ENCODE peak calls at places on chromosomes 11 and 22, in six cellular contexts. One of them, this sample, is unnamed.

GRCh38 chr11:43505171-43505570 is 146.5 kb downstream of the TTC17 start:
- DNase-seq in tibial nerve: no peak
- DNase-seq in H1: no peak
- DNase-seq in BJ: no peak
- DNase-seq in cardiac fibroblast: no peak
- DNase-seq in RWPE1: no peak
- DNase-seq in this sample: no peak

GRCh38 chr11:44903518-44903917 is 47.2 kb downstream of the TP53I11 start:
- DNase-seq in tibial nerve: no peak
- DNase-seq in H1: no peak
- DNase-seq in BJ: no peak
- DNase-seq in cardiac fibroblast: no peak
- DNase-seq in RWPE1: no peak
- DNase-seq in this sample: no peak

GRCh38 chr11:65260756-65261590 is 789 bp upstream of the POLA2 start:
- DNase-seq in tibial nerve: no peak
- DNase-seq in H1: no peak
- DNase-seq in BJ: no peak
- DNase-seq in cardiac fibroblast: no peak
- DNase-seq in RWPE1: no peak
- DNase-seq in this sample: no peak

GRCh38 chr11:68379216-68379615 is 66.8 kb downstream of the LRP5 start:
- DNase-seq in tibial nerve: no peak
- DNase-seq in H1: no peak
- DNase-seq in BJ: no peak
- DNase-seq in cardiac fibroblast: no peak
- DNase-seq in RWPE1: no peak
- DNase-seq in this sample: no peak

GRCh38 chr11:134541355-134541754 is 129.3 kb upstream of the B3GAT1 start:
- DNase-seq in tibial nerve: no peak
- DNase-seq in H1: no peak
- DNase-seq in BJ: no peak
- DNase-seq in cardiac fibroblast: no peak
- DNase-seq in RWPE1: no peak
- DNase-seq in this sample: no peak

GRCh38 chr11:126308271-126308671 is 4.4 kb downstream of the DCPS start:
- DNase-seq in tibial nerve: no peak
- DNase-seq in H1: no peak
- DNase-seq in BJ: no peak
- DNase-seq in cardiac fibroblast: no peak
- DNase-seq in RWPE1: no peak
- DNase-seq in this sample: no peak

GRCh38 chr11:118175031-118175531 is 1.4 kb downstream of the SCN2B start:
- DNase-seq in tibial nerve: no peak
- DNase-seq in H1: no peak
- DNase-seq in BJ: no peak
- DNase-seq in cardiac fibroblast: peak; percentile 18
- DNase-seq in RWPE1: peak; percentile 60
- DNase-seq in this sample: peak; percentile 62

GRCh38 chr11:18145025-18145424 is 12.7 kb downstream of the MRGPRX3 start:
- DNase-seq in tibial nerve: no peak
- DNase-seq in H1: no peak
- DNase-seq in BJ: no peak
- DNase-seq in cardiac fibroblast: no peak
- DNase-seq in RWPE1: no peak
- DNase-seq in this sample: no peak

GRCh38 chr22:37764622-37765021 is 43.1 kb upstream of the GCAT start:
- DNase-seq in tibial nerve: no peak
- DNase-seq in H1: no peak
- DNase-seq in BJ: no peak
- DNase-seq in cardiac fibroblast: no peak
- DNase-seq in RWPE1: no peak
- DNase-seq in this sample: no peak

GRCh38 chr11:1559103-1559951 is 12.7 kb downstream of the DUSP8 start:
- DNase-seq in tibial nerve: peak; percentile 72
- DNase-seq in H1: no peak
- DNase-seq in BJ: peak; percentile 39
- DNase-seq in cardiac fibroblast: peak; percentile 90
- DNase-seq in RWPE1: peak; percentile 91
- DNase-seq in this sample: peak; percentile 66

GRCh38 chr11:131841028-131841427 is 470.6 kb downstream of the NTM start:
- DNase-seq in tibial nerve: no peak
- DNase-seq in H1: no peak
- DNase-seq in BJ: no peak
- DNase-seq in cardiac fibroblast: no peak
- DNase-seq in RWPE1: no peak
- DNase-seq in this sample: no peak

GRCh38 chr22:31104869-31105268 is 2.5 kb downstream of the SELENOM start:
- DNase-seq in tibial nerve: no peak
- DNase-seq in H1: peak; percentile 68
- DNase-seq in BJ: no peak
- DNase-seq in cardiac fibroblast: no peak
- DNase-seq in RWPE1: no peak
- DNase-seq in this sample: no peak

GRCh38 chr11:26522912-26523610 is 49.0 kb downstream of the MUC15 start:
- DNase-seq in tibial nerve: no peak
- DNase-seq in H1: peak; percentile 21
- DNase-seq in BJ: no peak
- DNase-seq in cardiac fibroblast: peak; percentile 32
- DNase-seq in RWPE1: no peak
- DNase-seq in this sample: peak; percentile 6
- TF ChIP-seq CTCF in tibial nerve: no peak
- TF ChIP-seq CTCF in H1: no peak
- TF ChIP-seq CTCF in BJ: no peak
- TF ChIP-seq CTCF in cardiac fibroblast: peak; percentile 41
- TF ChIP-seq CTCF in RWPE1: peak; percentile 28
- TF ChIP-seq CTCF in this sample: peak; percentile 17

DNA sequence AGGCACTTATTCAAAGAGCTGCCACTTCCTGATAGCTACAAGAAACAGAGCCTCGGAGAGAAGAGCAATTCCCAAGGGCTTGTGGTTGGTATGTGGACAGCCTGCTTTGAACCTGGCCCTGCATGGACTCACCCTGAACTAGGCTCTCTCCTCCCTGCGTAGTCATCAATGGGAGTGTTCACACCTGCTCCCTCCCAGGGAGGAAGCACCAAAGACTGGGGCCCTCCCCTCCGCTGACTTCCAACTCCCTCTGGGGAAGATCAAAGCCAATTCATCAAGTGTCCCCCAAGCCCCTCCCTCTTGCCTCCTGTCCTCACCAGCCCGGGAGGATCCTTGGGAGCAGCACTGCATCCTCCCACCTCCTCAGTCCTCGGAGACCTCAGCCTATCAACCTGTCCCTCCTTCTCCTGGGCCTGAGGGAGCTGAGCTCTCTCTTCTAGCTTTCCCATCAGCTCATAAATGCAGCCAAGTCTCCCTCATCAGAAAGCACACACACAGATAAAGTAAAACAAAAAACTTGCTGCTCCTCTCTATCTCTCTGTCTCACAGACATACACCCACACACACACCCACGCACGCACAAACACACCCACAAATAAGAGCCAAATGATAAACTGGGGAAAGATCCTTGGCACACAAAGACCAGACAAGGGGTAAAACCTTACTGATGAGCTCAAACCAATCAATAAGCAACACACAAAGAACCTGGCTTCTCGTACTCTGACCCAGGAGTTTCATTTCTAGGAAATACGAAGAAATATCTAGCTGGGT is 3.3 kb downstream of the A4GALT start:
- DNase-seq in tibial nerve: no peak
- DNase-seq in H1: peak; percentile 36
- DNase-seq in BJ: no peak
- DNase-seq in cardiac fibroblast: peak; percentile 29
- DNase-seq in RWPE1: no peak
- DNase-seq in this sample: no peak
- TF ChIP-seq CTCF in tibial nerve: no peak
- TF ChIP-seq CTCF in H1: no peak
- TF ChIP-seq CTCF in BJ: no peak
- TF ChIP-seq CTCF in cardiac fibroblast: no peak
- TF ChIP-seq CTCF in RWPE1: no peak
- TF ChIP-seq CTCF in this sample: no peak

GRCh38 chr11:111360150-111361043 is 18.7 kb downstream of the POU2AF1 start:
- DNase-seq in tibial nerve: no peak
- DNase-seq in H1: no peak
- DNase-seq in BJ: no peak
- DNase-seq in cardiac fibroblast: no peak
- DNase-seq in RWPE1: no peak
- DNase-seq in this sample: no peak
- TF ChIP-seq CTCF in tibial nerve: no peak
- TF ChIP-seq CTCF in H1: no peak
- TF ChIP-seq CTCF in BJ: no peak
- TF ChIP-seq CTCF in cardiac fibroblast: no peak
- TF ChIP-seq CTCF in RWPE1: no peak
- TF ChIP-seq CTCF in this sample: no peak

GRCh38 chr11:110124605-110125004 is 31.4 kb downstream of the ZC3H12C start:
- DNase-seq in tibial nerve: no peak
- DNase-seq in H1: no peak
- DNase-seq in BJ: no peak
- DNase-seq in cardiac fibroblast: no peak
- DNase-seq in RWPE1: no peak
- DNase-seq in this sample: no peak
- TF ChIP-seq CTCF in tibial nerve: no peak
- TF ChIP-seq CTCF in H1: no peak
- TF ChIP-seq CTCF in BJ: no peak
- TF ChIP-seq CTCF in cardiac fibroblast: no peak
- TF ChIP-seq CTCF in RWPE1: no peak
- TF ChIP-seq CTCF in this sample: no peak

GRCh38 chr22:22460635-22461034 is 47.9 kb downstream of the ZNF280B start:
- DNase-seq in tibial nerve: no peak
- DNase-seq in H1: no peak
- DNase-seq in BJ: no peak
- DNase-seq in cardiac fibroblast: peak; percentile 8
- DNase-seq in RWPE1: no peak
- DNase-seq in this sample: no peak
- TF ChIP-seq CTCF in tibial nerve: no peak
- TF ChIP-seq CTCF in H1: no peak
- TF ChIP-seq CTCF in BJ: peak; percentile 26
- TF ChIP-seq CTCF in cardiac fibroblast: peak; percentile 54
- TF ChIP-seq CTCF in RWPE1: peak; percentile 16
- TF ChIP-seq CTCF in this sample: peak; percentile 38

GRCh38 chr11:62147545-62147944 is 23.7 kb downstream of the INCENP start:
- DNase-seq in tibial nerve: no peak
- DNase-seq in H1: no peak
- DNase-seq in BJ: no peak
- DNase-seq in cardiac fibroblast: no peak
- DNase-seq in RWPE1: no peak
- DNase-seq in this sample: no peak
- TF ChIP-seq CTCF in tibial nerve: no peak
- TF ChIP-seq CTCF in H1: peak; percentile 3
- TF ChIP-seq CTCF in BJ: no peak
- TF ChIP-seq CTCF in cardiac fibroblast: no peak
- TF ChIP-seq CTCF in RWPE1: no peak
- TF ChIP-seq CTCF in this sample: no peak